ENCODE peak calls at places on chromosome 4, in four cellular contexts. T is fibroblast of lung, V is PC-3, B is HCT116. D is an unnamed sample.

GRCh38 chr4:145183581-145183980 is 3.2 kb upstream of the OTUD4 start:
- DNase-seq in T (no peak), V (no peak), B (no peak), D (no peak)

GRCh38 chr4:38366997-38367396 is 297.0 kb upstream of the KLF3 start:
- DNase-seq in T (no peak), V (no peak), B (no peak), D (no peak)

GRCh38 chr4:183029365-183029764 is 69.7 kb upstream of the WWC2 start:
- DNase-seq in T (no peak), V (no peak), B (no peak), D (no peak)

GRCh38 chr4:140130677-140131076 is 23.3 kb downstream of the MAML3 start:
- DNase-seq in T (peak; percentile 91), V (peak; percentile 87), B (peak; percentile 81), D (peak; percentile 93)

GRCh38 chr4:102438873-102439614 is 62.1 kb upstream of the NFKB1 start:
- DNase-seq in T (peak; percentile 79), V (peak; percentile 78), B (no peak), D (peak; percentile 92)

GRCh38 chr4:187236491-187236890 is 512.8 kb upstream of the FAT1 start:
- DNase-seq in T (peak; percentile 79), V (peak; percentile 71), B (no peak), D (peak; percentile 52)

GRCh38 chr4:71554025-71554424 is 215.2 kb downstream of the SLC4A4 start:
- DNase-seq in T (no peak), V (no peak), B (no peak), D (no peak)

GRCh38 chr4:134343661-134344060 is 142.1 kb upstream of the PABPC4L start:
- DNase-seq in T (no peak), V (no peak), B (no peak), D (no peak)

GRCh38 chr4:21949073-21949457 is 493 bp upstream of the KCNIP4 start:
- DNase-seq in T (peak; percentile 9), V (no peak), B (no peak), D (peak; percentile 33)

GRCh38 chr4:163256680-163257343 is 75.6 kb downstream of the NPY1R start:
- DNase-seq in T (no peak), V (no peak), B (no peak), D (no peak)

GRCh38 chr4:48033825-48034413 is 17.3 kb downstream of the NIPAL1 start:
- DNase-seq in T (peak; percentile 7), V (peak; percentile 61), B (peak; percentile 10), D (peak; percentile 37)

GRCh38 chr4:3418029-3418762 is 23.6 kb upstream of the HGFAC start:
- DNase-seq in T (no peak), V (peak; percentile 9), B (no peak), D (no peak)

GRCh38 chr4:24158031-24158430 is 268.2 kb upstream of the PPARGC1A start:
- DNase-seq in T (no peak), V (no peak), B (no peak), D (no peak)

GRCh38 chr4:181289203-181289602 is 954.0 kb upstream of the TENM3 start:
- DNase-seq in T (no peak), V (no peak), B (no peak), D (no peak)

GRCh38 chr4:67700119-67700873 is 659 bp downstream of the UBA6 start:
- DNase-seq in T (peak; percentile 37), V (peak; percentile 52), B (no peak), D (peak; percentile 64)

GRCh38 chr4:184466634-184467033 is 7.7 kb downstream of the IRF2 start:
- DNase-seq in T (no peak), V (no peak), B (no peak), D (no peak)

GRCh38 chr4:39932776-39933402 is 44.8 kb downstream of the PDS5A start:
- DNase-seq in T (peak; percentile 24), V (no peak), B (no peak), D (no peak)

GRCh38 chr4:105952596-105952995 is 57.3 kb downstream of the NPNT start:
- DNase-seq in T (no peak), V (no peak), B (no peak), D (no peak)

GRCh38 chr4:159018062-159018629 is 84.7 kb upstream of the RAPGEF2 start:
- DNase-seq in T (no peak), V (no peak), B (no peak), D (no peak)

DNA sequence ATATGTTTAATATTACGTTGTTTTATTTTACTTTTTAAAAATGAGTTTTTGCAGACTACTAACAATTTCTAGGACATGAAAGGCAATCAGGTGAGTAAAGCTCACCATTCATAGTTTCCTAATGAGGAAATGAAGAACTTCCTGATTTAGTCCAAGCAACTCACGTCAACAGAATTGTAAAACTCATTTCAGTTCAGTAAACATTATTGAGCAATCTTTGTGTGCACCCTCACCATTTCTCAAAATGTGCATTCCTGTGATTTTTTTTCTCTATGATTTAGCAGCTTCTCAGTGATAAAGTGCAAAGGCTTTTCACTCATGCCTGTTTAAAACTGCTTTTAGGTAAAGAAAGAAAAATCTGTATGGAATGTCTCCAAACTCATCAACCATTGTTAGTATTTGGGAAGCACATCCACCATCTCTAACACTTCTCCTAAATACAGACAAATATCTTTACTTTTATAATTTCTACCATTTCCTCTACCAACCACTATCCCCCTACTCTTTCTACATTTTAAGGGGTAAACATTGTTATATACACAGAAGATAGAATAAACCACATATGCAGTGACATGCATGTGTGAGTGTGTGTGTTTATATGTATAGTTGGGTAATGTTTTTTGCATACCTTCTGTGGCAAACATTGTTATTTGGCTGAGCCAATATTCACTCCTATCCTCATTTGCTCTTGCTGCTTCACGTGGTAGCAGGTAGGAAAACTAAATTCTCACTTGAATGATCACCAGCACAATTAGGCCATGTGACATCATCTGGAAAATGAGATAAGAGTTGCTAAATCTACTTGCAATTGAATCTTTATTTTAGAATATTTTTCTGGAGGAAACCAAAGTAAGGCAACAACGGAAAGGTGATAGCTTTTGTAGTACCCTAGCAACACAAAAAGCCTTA is 54.7 kb upstream of the PRDM8 start:
- DNase-seq in T (no peak), V (peak; percentile 37), B (no peak), D (peak; percentile 42)
- H3K9ac ChIP-seq in T (no peak overlapping the region), V (peak overlapping the region; percentile 77), B (no peak overlapping the region), D (no peak overlapping the region)

DNA sequence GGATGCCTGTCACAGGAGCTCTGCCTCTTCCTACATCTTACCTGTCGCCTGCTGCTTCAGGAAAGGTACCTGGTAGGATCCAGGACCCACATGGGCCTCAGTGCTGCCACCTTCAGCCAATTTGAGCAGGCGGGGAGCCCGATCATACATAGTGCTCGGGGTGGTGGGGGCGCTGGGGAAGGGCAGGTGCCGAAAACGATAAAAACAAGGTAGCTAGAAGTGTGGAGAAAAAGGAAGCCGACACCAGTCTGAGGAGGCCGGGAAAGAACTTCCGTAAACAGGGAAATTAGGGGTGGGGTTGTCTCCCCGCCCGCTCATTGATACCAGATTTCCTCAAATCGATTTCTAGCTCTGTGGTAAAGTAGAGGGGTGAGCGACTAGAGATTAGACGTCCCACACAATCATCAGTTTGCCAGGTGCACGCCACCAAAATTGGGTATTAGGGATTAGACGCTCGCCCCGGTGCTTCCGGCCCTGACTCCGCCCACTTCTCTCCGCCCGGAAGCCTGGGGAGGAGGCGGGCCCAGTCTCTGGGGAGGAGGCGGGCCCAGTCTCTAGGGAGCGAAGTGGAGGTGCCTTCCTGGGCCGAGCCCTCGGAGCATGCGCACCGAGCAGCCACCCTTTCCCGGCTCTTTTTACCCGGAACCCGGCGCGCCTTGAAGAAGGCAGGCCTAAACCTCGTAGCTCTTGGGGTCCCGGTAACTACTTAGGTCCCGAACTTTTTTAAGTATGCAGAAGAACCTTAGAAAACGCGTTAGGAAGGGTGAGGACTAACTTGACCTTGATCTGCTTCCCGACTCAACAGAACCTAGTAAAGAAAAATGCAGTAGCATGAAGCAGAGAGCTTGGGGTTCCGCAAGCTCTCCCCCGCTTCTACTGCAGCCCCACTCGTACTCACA is at the start of gene STPG2:
- DNase-seq in T (peak; percentile 87), V (peak; percentile 86), B (peak; percentile 83), D (peak; percentile 95)
- TF ChIP-seq EZH2 in T (no peak), V (no peak), B (no peak), D (no peak)

GRCh38 chr4:4887426-4887825 is 28.0 kb downstream of the MSX1 start:
- DNase-seq in T (no peak), V (no peak), B (no peak), D (no peak)

GRCh38 chr4:4888695-4889094 is 29.2 kb downstream of the MSX1 start:
- DNase-seq in T (no peak), V (no peak), B (no peak), D (no peak)

GRCh38 chr4:4889781-4890180 is 30.3 kb downstream of the MSX1 start:
- DNase-seq in T (no peak), V (no peak), B (no peak), D (no peak)

GRCh38 chr4:4890574-4891260 is 31.3 kb downstream of the MSX1 start:
- DNase-seq in T (no peak), V (no peak), B (no peak), D (no peak)
- H3K27me3 ChIP-seq in T (no peaks in the 10 kb centered on the region), V (peaks cover 36% of the 10 kb centered on the region), B (peaks cover 5% of the 10 kb centered on the region), D (peaks cover 18% of the 10 kb centered on the region)

GRCh38 chr4:108030332-108030731 is 40.6 kb downstream of the HADH start:
- DNase-seq in T (peak; percentile 64), V (peak; percentile 39), B (peak; percentile 16), D (peak; percentile 87)
- H3K9ac ChIP-seq in T (no peak overlapping the region), V (no peak overlapping the region), B (no peak overlapping the region), D (no peak overlapping the region)

GRCh38 chr4:8760561-8760960 is 111.1 kb downstream of the HMX1 start:
- DNase-seq in T (no peak), V (no peak), B (no peak), D (no peak)
- TF ChIP-seq EZH2 in T (no peak), V (no peak), B (no peak), D (no peak)

GRCh38 chr4:151690884-151691283 is 69.9 kb downstream of the GATB start:
- DNase-seq in T (peak; percentile 26), V (no peak), B (no peak), D (peak; percentile 70)

GRCh38 chr4:151692443-151692782 is 68.4 kb downstream of the GATB start:
- DNase-seq in T (no peak), V (no peak), B (no peak), D (no peak)

GRCh38 chr4:151690164-151690856 is 70.5 kb downstream of the GATB start:
- DNase-seq in T (peak; percentile 83), V (peak; percentile 47), B (no peak), D (peak; percentile 77)

GRCh38 chr4:151692821-151693504 is 67.8 kb downstream of the GATB start:
- DNase-seq in T (peak; percentile 50), V (no peak), B (no peak), D (no peak)

DNA sequence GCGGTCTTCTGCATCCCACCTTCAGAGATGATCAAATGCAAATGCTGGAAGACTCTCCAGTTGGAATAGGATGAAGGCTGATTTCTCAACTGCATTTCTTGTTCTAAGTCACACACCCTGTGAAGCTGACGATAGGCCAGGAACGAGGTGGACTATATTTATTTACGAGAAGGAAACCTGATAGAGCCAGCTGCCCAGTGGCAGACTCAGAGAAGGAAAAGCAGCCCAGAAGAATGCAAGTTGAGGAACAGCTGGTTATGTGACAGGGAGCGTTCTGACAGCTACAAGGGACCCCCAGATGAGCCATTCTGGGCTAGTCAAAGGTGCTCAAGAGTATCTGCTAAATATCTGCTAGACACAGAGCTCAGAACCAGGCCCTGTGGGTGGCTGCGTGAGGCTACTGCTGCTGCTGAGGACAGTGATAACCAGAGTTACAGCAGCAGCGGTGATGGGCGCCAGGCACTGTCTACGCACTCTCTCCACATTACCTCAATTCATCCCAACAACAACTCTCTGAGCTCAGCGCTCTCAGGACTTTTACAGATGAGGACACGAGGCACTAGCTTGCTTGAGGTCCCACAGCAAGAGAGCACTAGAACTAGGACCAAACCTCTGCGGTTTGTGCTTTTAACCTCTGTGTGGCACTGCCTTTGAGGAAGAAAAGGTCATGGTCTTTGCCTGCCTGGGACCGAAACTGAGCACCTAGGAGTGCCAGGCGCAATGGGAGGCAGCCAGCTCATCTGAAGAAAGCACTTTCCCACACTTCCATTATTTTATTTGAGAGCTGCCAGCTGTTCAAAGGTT is 69.0 kb downstream of the GATB start:
- DNase-seq in T (no peak), V (no peak), B (no peak), D (no peak)
- H3K27me3 ChIP-seq in T (no peaks in the 10 kb centered on the region), V (no peaks in the 10 kb centered on the region), B (no peaks in the 10 kb centered on the region), D (no peaks in the 10 kb centered on the region)

D was measured in GM23248.